ENCODE peak calls at places on chromosomes 2 and 18, in four cellular contexts. L, K, G and E are unnamed samples.

GRCh38 chr2:198776616-198777406 is 680.9 kb downstream of the SATB2 start:
- DNase-seq in K (no peak), L (no peak), G (no peak), E (no peak)

GRCh38 chr2:147500229-147500628 is 344.6 kb upstream of the ACVR2A start:
- DNase-seq in G (no peak), L (no peak), K (no peak), E (no peak)

GRCh38 chr2:239081622-239082021 is 233.7 kb downstream of the TWIST2 start:
- DNase-seq in L (no peak), G (no peak), K (no peak), E (no peak)

GRCh38 chr2:23449413-23449812 is 64.4 kb downstream of the KLHL29 start:
- DNase-seq in L (no peak), G (no peak), K (no peak), E (no peak)

GRCh38 chr2:84970266-84970955 is 550 bp upstream of the KCMF1 start:
- DNase-seq in G (peak; percentile 69), K (peak; percentile 36), L (peak; percentile 78), E (peak; percentile 45)

GRCh38 chr2:173210270-173211196 is 134.9 kb downstream of the MAP3K20 start:
- DNase-seq in K (peak; percentile 97), L (peak; percentile 55), G (peak; percentile 87), E (peak; percentile 65)

GRCh38 chr2:97662386-97662894 is 1.4 kb downstream of the ACTR1B start:
- DNase-seq in G (no peak), K (no peak), L (no peak), E (no peak)

GRCh38 chr18:9612215-9612830 is 2.0 kb downstream of the PPP4R1 start:
- DNase-seq in K (peak; percentile 58), L (no peak), G (peak; percentile 64), E (no peak)

GRCh38 chr2:172089633-172090032 is 4.3 kb downstream of the DLX1 start:
- DNase-seq in G (no peak), K (no peak), L (no peak), E (no peak)

GRCh38 chr2:157267476-157267875 is 10.0 kb downstream of the GALNT5 start:
- DNase-seq in L (no peak), G (no peak), K (no peak), E (no peak)

GRCh38 chr18:3264362-3264761 is 2.4 kb downstream of the MYL12B start:
- DNase-seq in G (no peak), K (peak; percentile 42), L (no peak), E (no peak)

GRCh38 chr2:10912076-10912731 is 470 bp downstream of the KCNF1 start:
- DNase-seq in K (no peak), L (no peak), G (no peak), E (no peak)

GRCh38 chr2:112664689-112665088 is 18.9 kb downstream of the SLC20A1 start:
- DNase-seq in G (no peak), K (no peak), L (no peak), E (no peak)
- TF ChIP-seq POLR2A in G (no peak), K (no peak), L (no peak), E (no peak)

GRCh38 chr18:36185901-36186460 is 1.3 kb upstream of the MOCOS start:
- DNase-seq in L (no peak), K (no peak), G (no peak), E (no peak)

GRCh38 chr18:36186461-36187137 is 698 bp upstream of the MOCOS start:
- DNase-seq in G (no peak), L (peak; percentile 76), K (no peak), E (peak; percentile 34)

GRCh38 chr18:36187826-36188721 is 777 bp downstream of the MOCOS start:
- DNase-seq in G (no peak), K (peak; percentile 19), L (peak; percentile 72), E (peak; percentile 19)

GRCh38 chr18:36188912-36189311 is 1.6 kb downstream of the MOCOS start:
- DNase-seq in K (no peak), G (no peak), L (no peak), E (no peak)

GRCh38 chr18:36187138-36187825 is at the start of gene MOCOS:
- DNase-seq in G (peak; percentile 39), K (peak; percentile 42), L (peak; percentile 91), E (peak; percentile 76)
- TF ChIP-seq POLR2A in G (no peak), K (peak; percentile 55), L (peak; percentile 46), E (peak; percentile 60)

GRCh38 chr2:183487316-183487715 is 363.1 kb downstream of the NUP35 start:
- DNase-seq in G (no peak), K (no peak), L (no peak), E (no peak)
- TF ChIP-seq POLR2A in G (no peak), K (no peak), L (no peak), E (no peak)

GRCh38 chr2:111119004-111119846 is 1.5 kb upstream of the BCL2L11 start:
- DNase-seq in G (peak; percentile 22), L (peak; percentile 40), K (no peak), E (no peak)

GRCh38 chr2:111119847-111120252 is 864 bp upstream of the BCL2L11 start:
- DNase-seq in K (no peak), G (no peak), L (peak; percentile 40), E (no peak)

GRCh38 chr2:111121028-111121872 is 536 bp downstream of the BCL2L11 start:
- DNase-seq in K (no peak), G (peak; percentile 48), L (peak; percentile 67), E (peak; percentile 43)

GRCh38 chr2:111121873-111122630 is 1.3 kb downstream of the BCL2L11 start:
- DNase-seq in K (peak; percentile 85), L (peak; percentile 92), G (peak; percentile 90), E (peak; percentile 96)

GRCh38 chr2:111120253-111121027 is at the start of gene BCL2L11:
- DNase-seq in L (peak; percentile 93), K (peak; percentile 89), G (peak; percentile 92), E (peak; percentile 89)
- TF ChIP-seq POLR2A in L (peak; percentile 64), K (peak; percentile 90), G (peak; percentile 70), E (peak; percentile 76)

DNA sequence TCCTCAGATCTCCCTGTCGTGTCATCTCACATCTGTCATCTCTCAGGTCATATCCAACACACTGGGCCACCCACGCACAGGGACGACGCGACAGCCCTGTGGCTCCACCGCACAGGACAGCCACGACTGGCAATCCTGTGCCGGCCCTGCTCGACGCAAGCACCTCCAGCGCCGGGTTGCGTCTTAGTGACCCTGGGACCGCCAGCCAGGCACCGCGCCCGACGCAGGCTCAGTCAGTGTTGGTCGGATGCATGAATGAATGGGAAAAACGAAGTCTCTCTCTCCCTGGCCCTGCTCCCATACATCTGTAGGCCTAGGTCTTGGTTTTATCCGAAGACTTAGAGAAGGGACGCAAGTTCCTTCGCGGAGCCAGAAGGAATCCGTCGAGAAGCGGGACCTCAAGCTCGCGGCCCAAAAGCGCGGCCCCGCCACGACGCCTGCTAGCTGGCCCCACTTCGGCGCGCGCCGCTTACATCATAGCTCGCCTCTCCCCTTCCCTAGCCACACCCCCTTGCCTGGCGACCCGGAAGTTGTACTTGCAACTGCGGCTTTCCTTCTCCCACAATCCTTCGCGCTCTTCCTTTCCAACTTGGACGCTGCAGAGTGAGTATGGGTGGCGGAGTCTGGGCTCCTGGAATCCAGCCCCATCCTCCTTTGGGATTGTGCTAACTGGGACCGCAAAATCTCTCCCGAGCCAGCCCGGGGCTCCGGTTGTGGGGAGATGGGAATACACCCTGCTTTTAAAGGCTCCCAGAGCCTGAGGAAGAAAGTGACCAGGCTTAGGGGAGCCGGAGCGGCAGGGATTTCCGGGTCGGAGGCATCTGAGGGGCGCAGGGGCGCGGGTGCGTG is at the start of gene RPL31:
- DNase-seq in K (peak; percentile 97), L (peak; percentile 97), G (peak; percentile 95), E (peak; percentile 95)
- TF ChIP-seq POLR2A in K (peak; percentile 99), L (peak; percentile 74), G (peak; percentile 99), E (peak; percentile 90)

GRCh38 chr2:159155791-159156190 is 130.7 kb downstream of the WDSUB1 start:
- DNase-seq in L (no peak), K (no peak), G (no peak), E (no peak)
- TF ChIP-seq POLR2A in L (no peak), K (no peak), G (no peak), E (no peak)

DNA sequence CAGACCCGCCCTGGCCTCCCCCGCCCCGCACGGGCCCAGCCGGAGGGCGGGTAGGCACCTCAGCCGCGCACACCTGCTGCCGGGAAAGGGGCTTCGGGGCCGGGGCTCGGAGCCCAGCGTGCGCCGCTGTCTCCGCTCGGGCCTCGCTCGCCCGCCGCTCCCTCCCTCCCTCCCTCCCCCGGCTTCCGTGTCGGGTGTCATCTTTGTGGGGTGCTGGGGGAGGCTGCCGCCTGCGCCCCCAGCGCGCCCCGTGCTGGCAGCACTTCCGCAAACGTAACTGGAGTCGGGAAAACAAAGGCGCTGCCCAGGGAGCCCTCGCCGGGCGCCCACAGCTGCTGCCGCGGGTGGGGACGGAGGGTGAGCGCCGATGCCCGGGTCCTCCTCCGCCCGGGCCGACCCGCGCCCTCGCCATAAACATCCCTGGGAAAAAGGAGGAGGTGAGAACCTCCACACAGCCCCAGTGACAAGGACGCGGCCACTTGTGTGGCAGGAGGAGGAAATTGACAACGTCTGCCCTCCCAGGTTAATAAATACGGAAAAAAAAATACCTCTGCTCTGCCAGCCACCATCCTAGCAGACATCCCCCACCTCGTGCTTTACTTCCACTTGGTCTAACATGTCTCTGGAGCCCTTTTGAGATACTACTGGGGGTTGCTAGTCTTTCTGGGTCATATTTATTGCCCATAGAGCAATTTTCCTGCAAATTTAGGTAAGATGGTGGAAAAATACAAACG is 550 bp downstream of the MFSD6 start:
- DNase-seq in G (peak; percentile 24), L (peak; percentile 68), K (no peak), E (peak; percentile 69)
- TF ChIP-seq POLR2A in G (no peak), L (no peak), K (no peak), E (peak; percentile 25)